ENCODE peak calls at places on chromosomes 13 and 19, in nine cellular contexts. I, F, P, O, S, X, Q, N and G are unnamed samples.
A peak's percentile ranks its signal among the peaks of the same experiment; 100 is the strongest.

GRCh38 chr13:31797154-31797775 is 57.9 kb downstream of the RXFP2 start:
- DNase-seq in I (no peak), F (no peak), P (peak; percentile 30), O (peak; percentile 55), S (no peak), X (peak; percentile 69), Q (peak; percentile 71), N (peak; percentile 37), G (peak; percentile 75)

GRCh38 chr19:18426416-18426767 is 7.2 kb downstream of the SSBP4 start:
- DNase-seq in I (no peak), F (no peak), P (no peak), O (no peak), S (no peak), X (no peak), Q (no peak), N (no peak), G (no peak)

GRCh38 chr19:35251456-35251855 is 2.7 kb downstream of the LSR start:
- DNase-seq in I (no peak), F (no peak), P (no peak), O (no peak), S (no peak), X (no peak), Q (no peak), N (no peak), G (no peak)

GRCh38 chr19:51607920-51608562 is 22.2 kb downstream of the SIGLEC5 start:
- DNase-seq in I (peak; percentile 69), F (peak; percentile 86), P (peak; percentile 78), O (peak; percentile 70), S (peak; percentile 46), X (peak; percentile 87), Q (peak; percentile 80), N (peak; percentile 29), G (peak; percentile 74)

GRCh38 chr13:106156468-106156867 is 379.0 kb downstream of the EFNB2 start:
- DNase-seq in I (no peak), F (no peak), P (peak; percentile 99), O (peak; percentile 99), S (no peak), X (peak; percentile 90), Q (peak; percentile 86), N (peak; percentile 92), G (peak; percentile 99)

GRCh38 chr19:14091086-14091884 is 734 bp upstream of the SAMD1 start:
- DNase-seq in I (peak; percentile 90), F (peak; percentile 92), P (peak; percentile 40), O (peak; percentile 64), S (peak; percentile 62), X (peak; percentile 58), Q (peak; percentile 71), N (no peak), G (peak; percentile 58)

GRCh38 chr19:1064661-1065605 is 2.0 kb upstream of the ARHGAP45 start:
- DNase-seq in I (peak; percentile 87), F (peak; percentile 82), P (peak; percentile 76), O (peak; percentile 68), S (peak; percentile 72), X (peak; percentile 72), Q (peak; percentile 74), N (peak; percentile 16), G (peak; percentile 64)

GRCh38 chr13:23796546-23796945 is 92.7 kb downstream of the MIPEP start:
- DNase-seq in I (no peak), F (no peak), P (peak; percentile 12), O (peak; percentile 49), S (no peak), X (no peak), Q (no peak), N (peak; percentile 16), G (no peak)

GRCh38 chr19:13684021-13684420 is 80.3 kb upstream of the MRI1 start:
- DNase-seq in I (no peak), F (no peak), P (no peak), O (no peak), S (no peak), X (no peak), Q (no peak), N (no peak), G (no peak)

GRCh38 chr13:91946498-91947070 is 548.2 kb downstream of the GPC5 start:
- DNase-seq in I (no peak), F (no peak), P (peak; percentile 30), O (peak; percentile 12), S (no peak), X (peak; percentile 49), Q (peak; percentile 21), N (peak; percentile 3), G (no peak)

GRCh38 chr13:45238945-45239795 is 38.3 kb upstream of the KCTD4 start:
- DNase-seq in I (no peak), F (no peak), P (peak; percentile 89), O (peak; percentile 62), S (no peak), X (peak; percentile 39), Q (peak; percentile 35), N (peak; percentile 15), G (peak; percentile 74)

GRCh38 chr19:1266818-1267440 is 2.2 kb upstream of the CIRBP start:
- DNase-seq in I (peak; percentile 91), F (peak; percentile 91), P (peak; percentile 56), O (no peak), S (peak; percentile 73), X (peak; percentile 64), Q (peak; percentile 64), N (no peak), G (no peak)

GRCh38 chr13:98413796-98414195 is 163.1 kb downstream of the STK24 start:
- DNase-seq in I (no peak), F (no peak), P (no peak), O (no peak), S (no peak), X (no peak), Q (no peak), N (no peak), G (no peak)

GRCh38 chr19:8517551-8518442 is 3.8 kb upstream of the ZNF414 start:
- DNase-seq in I (no peak), F (no peak), P (no peak), O (no peak), S (peak; percentile 73), X (peak; percentile 82), Q (peak; percentile 84), N (no peak), G (peak; percentile 85)

GRCh38 chr19:49793561-49793840 is 19.6 kb downstream of the FUZ start:
- DNase-seq in I (no peak), F (no peak), P (peak; percentile 47), O (peak; percentile 57), S (no peak), X (no peak), Q (no peak), N (no peak), G (peak; percentile 53)

GRCh38 chr13:30572859-30573275 is 44.9 kb upstream of the USPL1 start:
- DNase-seq in I (no peak), F (no peak), P (peak; percentile 25), O (peak; percentile 57), S (no peak), X (peak; percentile 61), Q (peak; percentile 67), N (no peak), G (peak; percentile 68)

GRCh38 chr19:1408300-1409203 is 1.2 kb downstream of the DAZAP1 start:
- DNase-seq in I (peak; percentile 70), F (peak; percentile 72), P (peak; percentile 51), O (peak; percentile 50), S (peak; percentile 53), X (peak; percentile 62), Q (peak; percentile 65), N (no peak), G (peak; percentile 47)

GRCh38 chr13:60384911-60385310 is 12.1 kb upstream of the TDRD3 start:
- DNase-seq in I (no peak), F (no peak), P (no peak), O (no peak), S (no peak), X (no peak), Q (peak; percentile 3), N (no peak), G (no peak)

GRCh38 chr13:60379837-60380236 is 17.2 kb upstream of the TDRD3 start:
- DNase-seq in I (no peak), F (no peak), P (no peak), O (no peak), S (no peak), X (no peak), Q (no peak), N (no peak), G (no peak)
- TF ChIP-seq CTCF in I (no peak), F (no peak), P (no peak), O (no peak), S (no peak), X (peak; percentile 17), Q (no peak), N (peak; percentile 25), G (peak; percentile 8)

DNA sequence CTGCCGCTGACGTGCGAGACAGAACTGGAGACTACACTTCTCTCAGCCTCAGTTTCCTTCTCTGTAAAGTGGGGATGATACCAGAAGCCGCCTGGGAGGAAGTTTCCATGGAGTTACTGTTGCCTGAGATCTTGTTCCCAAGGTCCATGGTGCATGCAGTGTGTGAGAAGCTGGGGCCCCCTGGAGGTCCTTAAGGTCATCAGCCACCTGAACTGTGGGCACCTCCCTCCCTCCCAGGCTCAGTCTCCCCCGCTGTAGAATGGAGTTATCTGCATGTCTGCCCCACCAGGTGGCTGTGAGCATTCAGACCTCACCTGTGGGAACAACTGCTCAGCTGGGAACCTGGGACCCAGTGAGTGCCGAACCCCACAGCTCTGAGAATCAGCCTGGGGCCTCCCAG is 2.7 kb downstream of the CRX start:
- DNase-seq in I (no peak), F (no peak), P (no peak), O (no peak), S (no peak), X (no peak), Q (no peak), N (no peak), G (no peak)
- H3K4me3 ChIP-seq in I (no peak overlapping the region), F (no peak overlapping the region), P (no peak overlapping the region), O (no peak overlapping the region), S (no peak overlapping the region), X (no peak overlapping the region), Q (no peak overlapping the region), N (no peak overlapping the region), G (no peak overlapping the region)

GRCh38 chr19:28012361-28012760 is 1200.6 kb downstream of the UQCRFS1 start:
- DNase-seq in I (no peak), F (no peak), P (no peak), O (no peak), S (no peak), X (no peak), Q (no peak), N (no peak), G (no peak)
- TF ChIP-seq CTCF in I (no peak), F (no peak), P (no peak), O (no peak), S (no peak), X (no peak), Q (no peak), N (no peak), G (no peak)

DNA sequence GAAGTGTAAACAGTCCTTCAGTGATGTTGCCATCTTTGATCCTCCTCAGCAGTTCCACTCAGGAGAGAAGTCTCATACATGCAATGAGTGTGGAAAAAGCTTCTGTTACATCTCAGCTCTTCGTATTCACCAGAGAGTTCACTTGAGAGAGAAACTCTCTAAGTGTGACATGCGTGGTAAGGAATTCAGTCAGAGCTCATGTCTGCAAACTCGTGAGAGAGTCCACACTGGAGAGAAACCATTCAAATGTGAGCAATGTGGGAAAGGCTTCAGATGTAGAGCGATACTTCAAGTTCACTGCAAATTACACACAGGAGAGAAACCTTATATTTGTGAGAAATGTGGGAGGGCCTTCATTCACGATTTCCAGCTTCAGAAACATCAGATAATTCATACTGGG is 7.7 kb downstream of the ZNF230 start:
- DNase-seq in I (no peak), F (no peak), P (no peak), O (no peak), S (no peak), X (no peak), Q (no peak), N (no peak), G (no peak)
- H3K4me3 ChIP-seq in I (no peak overlapping the region), F (no peak overlapping the region), P (no peak overlapping the region), O (no peak overlapping the region), S (no peak overlapping the region), X (no peak overlapping the region), Q (no peak overlapping the region), N (no peak overlapping the region), G (no peak overlapping the region)